ENCODE peak calls at places on chromosomes 5 and 9, in five cellular contexts. Y is K562, S is H1, B is HepG2, O is GM12878. I is an unnamed sample. For H3K36me3, the result is how much of the 10 kb centered on the place peaks cover.

GRCh38 chr5:74517700-74518099 is 122.8 kb downstream of the ENC1 start:
- DNase-seq in S (no peak), B (no peak), O (no peak), Y (no peak), I (no peak)

GRCh38 chr9:111691686-111692329 is 30.4 kb downstream of the GNG10 start:
- DNase-seq in S (no peak), B (peak), Y (peak), O (no peak), I (peak)

GRCh38 chr5:104859437-104859836 is 1296.8 kb upstream of the NUDT12 start:
- DNase-seq in Y (no peak), O (no peak), S (no peak), B (no peak), I (no peak)

GRCh38 chr5:37838152-37838932 is 1.5 kb downstream of the GDNF start:
- DNase-seq in B (no peak), O (no peak), Y (no peak), S (no peak), I (peak)

GRCh38 chr5:164358531-164359259 is 853.3 kb downstream of the MAT2B start:
- DNase-seq in Y (peak), B (no peak), O (no peak), S (no peak), I (no peak)

GRCh38 chr5:64655596-64655995 is 34.7 kb upstream of the SHISAL2B start:
- DNase-seq in B (no peak), O (no peak), S (no peak), Y (no peak), I (no peak)

GRCh38 chr9:130872511-130872910 is 24.1 kb downstream of the QRFP start:
- DNase-seq in O (no peak), B (no peak), S (no peak), Y (no peak), I (no peak)

GRCh38 chr5:21823076-21823574 is 1030.0 kb downstream of the CDH12 start:
- DNase-seq in Y (no peak), S (no peak), B (no peak), O (no peak), I (no peak)

GRCh38 chr9:123569343-123569694 is 213.3 kb downstream of the CRB2 start:
- DNase-seq in Y (no peak), S (no peak), O (no peak), B (no peak), I (no peak)

GRCh38 chr9:114224247-114224610 is 68.9 kb downstream of the COL27A1 start:
- DNase-seq in O (no peak), Y (no peak), B (peak), S (no peak), I (peak)

GRCh38 chr9:111937781-111938426 is 41.3 kb downstream of the UGCG start:
- DNase-seq in S (no peak), B (no peak), Y (peak), O (peak), I (no peak)

GRCh38 chr5:10768304-10768899 is 7.4 kb upstream of the DAP start:
- DNase-seq in S (no peak), B (no peak), O (no peak), Y (no peak), I (no peak)

GRCh38 chr5:58327289-58327688 is 132.6 kb downstream of the PLK2 start:
- DNase-seq in B (no peak), O (no peak), S (no peak), Y (no peak), I (no peak)

GRCh38 chr5:137751869-137752491 is 2.2 kb downstream of the HNRNPA0 start:
- DNase-seq in O (no peak), B (peak), Y (peak), S (no peak), I (peak)

GRCh38 chr9:37917801-37918664 is 14.1 kb upstream of the SLC25A51 start:
- DNase-seq in O (no peak), Y (no peak), S (no peak), B (no peak), I (no peak)

GRCh38 chr5:35908814-35909213 is 29.6 kb downstream of the CAPSL start:
- DNase-seq in B (no peak), Y (no peak), S (no peak), O (no peak), I (no peak)

GRCh38 chr5:132468665-132469379 is 21.8 kb downstream of the IRF1 start:
- DNase-seq in S (no peak), O (no peak), B (no peak), Y (no peak), I (no peak)

GRCh38 chr5:132467292-132467984 is 23.1 kb downstream of the IRF1 start:
- DNase-seq in S (no peak), Y (no peak), O (peak), B (peak), I (no peak)

GRCh38 chr5:132464155-132464939 is 26.2 kb downstream of the IRF1 start:
- DNase-seq in S (no peak), Y (no peak), O (no peak), B (no peak), I (peak)

GRCh38 chr5:132465095-132465707 is 25.4 kb downstream of the IRF1 start:
- DNase-seq in B (no peak), O (no peak), Y (no peak), S (no peak), I (no peak)

DNA sequence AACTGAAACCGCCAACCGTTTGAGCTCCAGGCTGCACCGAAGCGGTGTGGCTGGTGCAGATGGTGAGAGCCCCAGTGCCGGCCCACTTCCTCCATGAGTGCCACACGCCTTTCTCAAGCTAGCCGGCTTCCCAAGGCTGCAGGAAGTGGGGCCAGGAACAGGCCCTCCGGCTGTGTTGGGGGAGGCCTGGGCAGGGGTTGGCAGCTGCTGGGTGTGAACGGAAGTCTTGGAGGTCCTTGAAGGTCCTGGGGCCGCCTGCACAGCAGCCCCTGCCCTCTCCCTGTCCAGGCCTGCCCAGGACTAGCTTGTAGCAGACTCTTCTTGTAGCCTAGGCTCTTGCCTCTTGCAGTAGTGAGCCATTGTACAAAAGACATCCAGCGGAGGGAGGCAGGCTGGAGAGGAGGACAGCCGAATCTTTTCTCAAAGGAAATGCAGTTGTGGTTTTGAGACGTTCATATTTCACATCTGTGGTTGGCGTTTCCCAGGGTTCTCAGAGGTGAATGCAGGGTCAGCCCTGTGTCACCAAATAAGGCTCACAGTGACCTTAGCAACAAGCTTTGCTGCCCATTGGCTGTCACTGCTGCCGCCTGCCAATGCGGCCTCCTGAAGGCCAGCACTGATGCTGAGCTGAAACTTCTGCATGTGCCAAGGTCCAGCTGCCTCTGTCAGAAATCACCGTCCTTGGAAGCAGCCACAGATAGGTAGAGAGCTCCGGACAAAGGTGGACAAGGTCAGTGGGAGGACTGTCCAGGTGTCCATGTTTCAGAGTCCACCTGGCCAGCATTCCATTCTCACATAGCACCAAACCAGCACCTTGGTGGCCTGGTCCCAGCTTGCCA is 23.9 kb downstream of the IRF1 start:
- DNase-seq in B (peak), Y (peak), S (no peak), O (peak), I (no peak)
- H3K4me3 ChIP-seq in B (no peak), Y (no peak), S (no peak), O (peak), I (no peak)

GRCh38 chr9:87863882-87864465 is 18.7 kb upstream of the SPATA31E1 start:
- DNase-seq in O (no peak), S (no peak), B (no peak), Y (no peak), I (no peak)

GRCh38 chr9:87868175-87868574 is 14.5 kb upstream of the SPATA31E1 start:
- DNase-seq in B (no peak), O (no peak), S (no peak), Y (no peak), I (no peak)

GRCh38 chr9:87867391-87867790 is 15.3 kb upstream of the SPATA31E1 start:
- DNase-seq in B (no peak), S (no peak), Y (no peak), O (no peak), I (no peak)

GRCh38 chr9:87864915-87865314 is 17.8 kb upstream of the SPATA31E1 start:
- DNase-seq in Y (no peak), O (no peak), B (no peak), S (no peak), I (no peak)

GRCh38 chr9:87865626-87866025 is 17.1 kb upstream of the SPATA31E1 start:
- DNase-seq in B (no peak), O (no peak), S (no peak), Y (no peak), I (no peak)
- TF ChIP-seq CREB1 in B (no peak), O (no peak), S (no peak), Y (no peak), I (no peak)

DNA sequence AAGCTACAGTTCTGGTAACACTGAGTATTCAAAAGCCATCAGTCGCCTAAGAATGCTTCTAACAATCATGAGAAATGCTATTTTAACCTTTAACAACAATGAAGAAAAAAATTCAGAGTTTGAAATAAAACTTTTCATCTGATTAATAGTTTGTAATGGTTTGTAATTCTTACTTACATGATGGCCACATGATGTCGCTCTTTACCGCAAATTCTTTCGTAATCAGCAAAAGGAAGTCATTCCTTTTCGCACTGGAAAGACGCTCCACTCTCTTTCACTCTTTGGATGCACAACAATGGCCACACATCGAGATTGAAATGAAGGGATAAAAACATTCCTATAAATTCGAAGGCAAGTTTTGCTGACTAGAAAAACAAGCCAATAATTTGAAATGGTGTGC is at the start of gene PCDHA7:
- DNase-seq in S (no peak), Y (peak), O (no peak), B (peak), I (peak)
- H3K36me3 ChIP-seq in S (under half), Y (under half), O (under half), B (under half), I (under half)

DNA sequence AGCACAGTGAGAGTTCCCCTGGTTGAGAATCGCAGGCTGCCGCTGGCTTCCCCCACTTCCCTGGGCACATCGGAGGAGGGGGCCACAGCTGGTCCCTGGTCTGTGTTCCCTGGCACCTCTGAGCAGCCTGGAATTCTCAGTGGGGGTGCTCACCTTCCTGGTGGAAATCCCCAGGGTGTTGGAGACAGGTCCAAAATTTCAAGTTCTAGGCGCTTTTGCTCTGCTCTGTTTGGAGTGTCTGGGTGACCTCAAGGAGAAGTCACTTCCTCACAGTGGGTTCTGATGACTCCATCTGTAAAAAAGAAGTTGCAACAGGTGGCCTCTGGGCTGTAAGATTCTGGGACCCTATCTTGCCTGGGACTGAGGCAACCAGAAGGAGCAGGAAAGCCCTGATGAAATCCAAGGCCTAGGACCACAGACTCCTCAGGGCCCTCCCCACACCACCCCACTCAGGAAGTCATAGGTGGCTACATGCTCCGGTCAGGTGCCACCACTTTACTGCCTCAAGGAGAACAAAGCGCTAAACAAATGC is at the start of gene TRAF1:
- DNase-seq in B (no peak), O (no peak), S (no peak), Y (no peak), I (no peak)
- H3K4me3 ChIP-seq in B (no peak), O (peak), S (no peak), Y (no peak), I (no peak)

DNA sequence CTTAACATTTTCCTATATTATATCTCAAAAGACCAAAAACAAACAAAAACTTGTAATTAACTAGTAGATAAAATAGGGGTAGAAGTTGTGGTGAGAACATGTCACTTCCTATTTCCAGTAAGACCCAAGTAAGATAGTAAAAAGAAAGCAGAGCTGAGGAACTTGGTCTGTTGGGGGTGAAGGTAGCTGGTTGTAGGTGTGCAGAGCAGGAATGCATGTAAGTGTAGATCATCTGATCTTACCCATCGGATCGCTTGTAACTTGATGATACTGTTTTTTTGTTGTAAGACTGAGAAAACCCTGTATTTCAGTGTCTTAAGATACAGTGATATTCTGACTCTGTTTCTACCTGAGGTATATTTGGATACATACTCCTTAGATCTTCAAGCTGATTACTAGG is 5.7 kb downstream of the SRP19 start:
- DNase-seq in B (no peak), Y (no peak), S (no peak), O (no peak), I (no peak)
- TF ChIP-seq CREB1 in B (no peak), Y (no peak), S (no peak), O (no peak), I (no peak)